ENCODE peak calls at places on chromosomes 7 and 10, in seven cellular contexts. Z is lower lobe of right lung, G is thoracic aorta, R is esophagus squamous epithelium, V is left ventricle myocardium inferior, S is heart right ventricle, A is right atrium auricular region. F is an unnamed sample. For H3K4me1, the result is how much of the 10 kb centered on the place peaks cover.

GRCh38 chr10:132381726-132382125 is 15.3 kb upstream of the PWWP2B start:
- DNase-seq in S (no peak), R (no peak), A (no peak), G (no peak), Z (no peak), V (no peak), F (no peak)

GRCh38 chr10:624605-625334 is 64.7 kb downstream of the DIP2C start:
- DNase-seq in Z (peak), A (peak), V (peak), R (no peak), G (no peak), S (peak), F (peak)

GRCh38 chr7:71733108-71733870 is 601.3 kb downstream of the GALNT17 start:
- DNase-seq in V (peak), G (no peak), S (peak), Z (peak), R (no peak), A (peak), F (peak)

GRCh38 chr7:1557771-1558170 is 1.8 kb upstream of the TMEM184A start:
- DNase-seq in R (no peak), A (no peak), V (no peak), G (no peak), S (no peak), Z (peak), F (peak)

GRCh38 chr7:141262101-141262819 is 188.4 kb downstream of the TMEM178B start:
- DNase-seq in G (no peak), A (no peak), R (no peak), S (no peak), V (no peak), Z (no peak), F (no peak)

GRCh38 chr7:30450123-30450982 is 28.2 kb downstream of the NOD1 start:
- DNase-seq in A (no peak), S (no peak), R (no peak), G (no peak), Z (no peak), V (no peak), F (no peak)

GRCh38 chr10:13003004-13003403 is 1.5 kb upstream of the CCDC3 start:
- DNase-seq in V (no peak), G (no peak), A (no peak), Z (no peak), S (no peak), R (no peak), F (no peak)

GRCh38 chr7:77197135-77197534 is 2.5 kb downstream of the FGL2 start:
- DNase-seq in A (no peak), R (no peak), S (no peak), V (no peak), G (no peak), Z (no peak), F (no peak)

GRCh38 chr10:76080406-76080805 is 649.0 kb downstream of the LRMDA start:
- DNase-seq in G (no peak), V (no peak), S (no peak), A (no peak), Z (no peak), R (no peak), F (no peak)

DNA sequence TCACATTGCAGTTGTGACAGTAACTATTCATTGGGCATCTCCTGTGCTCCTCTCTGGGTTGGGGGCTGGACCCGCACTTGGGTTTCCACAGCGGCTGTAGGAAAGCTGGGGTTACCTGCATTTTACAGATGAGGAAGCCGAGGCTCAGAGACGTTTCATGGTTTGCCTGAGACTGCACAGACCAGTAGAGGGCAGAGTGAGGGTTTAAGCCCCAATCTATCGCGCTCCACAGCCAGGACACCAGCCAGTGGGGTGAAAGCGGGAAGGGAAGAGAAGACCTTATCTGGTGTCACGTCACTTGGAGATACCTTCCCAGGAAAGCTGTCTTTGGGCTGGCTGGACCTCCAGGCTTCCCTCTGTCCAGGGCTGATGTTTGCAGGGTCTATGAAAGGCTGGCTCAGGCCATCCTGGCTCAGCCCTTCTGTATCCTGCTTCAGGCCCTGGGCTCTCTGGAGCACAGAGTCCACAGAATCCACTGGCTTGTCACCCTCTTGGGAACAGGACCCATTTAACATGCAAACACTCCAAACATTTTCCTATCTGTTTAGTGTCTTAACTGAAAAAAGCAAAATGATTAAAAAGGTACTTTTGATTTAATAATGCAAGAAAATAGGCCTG is 167.7 kb downstream of the EMX2 start:
- DNase-seq in Z (no peak), A (no peak), S (no peak), G (no peak), V (no peak), R (no peak), F (no peak)
- TF ChIP-seq CTCF in Z (no peak), A (no peak), S (no peak), G (no peak), V (no peak), R (no peak), F (no peak)

GRCh38 chr7:97305589-97305988 is 188.1 kb downstream of the SDHAF3 start:
- DNase-seq in A (no peak), V (no peak), R (no peak), G (no peak), Z (no peak), S (no peak), F (no peak)
- H3K4me3 ChIP-seq in A (no peak), V (no peak), R (no peak), G (no peak), Z (no peak), S (no peak), F (no peak)

GRCh38 chr7:131300572-131301466 is 26.9 kb upstream of the MKLN1 start:
- DNase-seq in R (no peak), A (no peak), S (peak), V (no peak), G (no peak), Z (no peak), F (peak)
- H3K4me1 ChIP-seq in R (under half), A (under half), S (under half), V (half or more), G (under half), Z (under half), F (under half)

GRCh38 chr10:77687621-77688020 is 50.0 kb upstream of the KCNMA1 start:
- DNase-seq in S (no peak), Z (no peak), V (no peak), R (no peak), G (no peak), A (no peak), F (no peak)
- TF ChIP-seq CTCF in S (no peak), Z (no peak), V (no peak), R (no peak), G (no peak), A (no peak), F (no peak)

GRCh38 chr7:27141591-27142561 is 1.6 kb downstream of the HOXA5 start:
- DNase-seq in R (no peak), V (no peak), Z (no peak), S (no peak), G (no peak), A (no peak), F (no peak)
- H3K4me3 ChIP-seq in R (peak), V (peak), Z (peak), S (no peak), G (peak), A (peak), F (peak)

GRCh38 chr10:58350619-58351323 is 16.0 kb downstream of the UBE2D1 start:
- DNase-seq in R (no peak), S (no peak), G (no peak), V (no peak), A (no peak), Z (no peak), F (no peak)
- H3K4me1 ChIP-seq in R (under half), S (under half), G (under half), V (half or more), A (under half), Z (under half), F (under half)

GRCh38 chr7:23570592-23571200 is 26.5 kb upstream of the CCDC126 start:
- DNase-seq in V (peak), S (peak), R (no peak), Z (peak), G (peak), A (peak), F (peak)
- TF ChIP-seq CTCF in V (peak), S (peak), R (peak), Z (peak), G (peak), A (peak), F (peak)

F was measured in heart left ventricle.